ENCODE peak calls at places on chromosomes 11 and 22, in five cellular contexts. One of them, this sample, is unnamed.

GRCh38 chr11:62558669-62559068 is 12.1 kb upstream of the AHNAK start:
- DNase-seq in activated T-helper 1 cell treated with anti-CD3 and anti-CD28 coated beads, Interleukin-12 subunit alpha, Interleukin-12 subunit beta, Interleukin-2, Interleukin-4 antibody, amounts not matched to agents 30 ng/mL and 10 ng/mL and 1 ng/mL, durations not matched to agents 14 hours and 24 hours and 36 hours: no peak
- DNase-seq in EH: no peak
- DNase-seq in upper lobe of right lung: no peak
- DNase-seq in cardiac fibroblast: no peak
- DNase-seq in this sample: no peak

GRCh38 chr11:73493838-73494598 is 103.9 kb downstream of the FAM168A start:
- DNase-seq in activated T-helper 1 cell treated with anti-CD3 and anti-CD28 coated beads, Interleukin-12 subunit alpha, Interleukin-12 subunit beta, Interleukin-2, Interleukin-4 antibody, amounts not matched to agents 30 ng/mL and 10 ng/mL and 1 ng/mL, durations not matched to agents 14 hours and 24 hours and 36 hours: no peak
- DNase-seq in EH: peak
- DNase-seq in upper lobe of right lung: no peak
- DNase-seq in cardiac fibroblast: peak
- DNase-seq in this sample: peak

GRCh38 chr11:8222820-8223512 is 40.7 kb downstream of the LMO1 start:
- DNase-seq in activated T-helper 1 cell treated with anti-CD3 and anti-CD28 coated beads, Interleukin-12 subunit alpha, Interleukin-12 subunit beta, Interleukin-2, Interleukin-4 antibody, amounts not matched to agents 30 ng/mL and 10 ng/mL and 1 ng/mL, durations not matched to agents 14 hours and 24 hours and 36 hours: no peak
- DNase-seq in EH: no peak
- DNase-seq in upper lobe of right lung: peak
- DNase-seq in cardiac fibroblast: no peak
- DNase-seq in this sample: no peak

GRCh38 chr11:19073454-19074415 is 13.2 kb upstream of the MRGPRX2 start:
- DNase-seq in activated T-helper 1 cell treated with anti-CD3 and anti-CD28 coated beads, Interleukin-12 subunit alpha, Interleukin-12 subunit beta, Interleukin-2, Interleukin-4 antibody, amounts not matched to agents 30 ng/mL and 10 ng/mL and 1 ng/mL, durations not matched to agents 14 hours and 24 hours and 36 hours: no peak
- DNase-seq in EH: no peak
- DNase-seq in upper lobe of right lung: no peak
- DNase-seq in cardiac fibroblast: no peak
- DNase-seq in this sample: no peak

GRCh38 chr22:30204742-30205111 is 41.8 kb downstream of the LIF start:
- DNase-seq in activated T-helper 1 cell treated with anti-CD3 and anti-CD28 coated beads, Interleukin-12 subunit alpha, Interleukin-12 subunit beta, Interleukin-2, Interleukin-4 antibody, amounts not matched to agents 30 ng/mL and 10 ng/mL and 1 ng/mL, durations not matched to agents 14 hours and 24 hours and 36 hours: no peak
- DNase-seq in EH: peak
- DNase-seq in upper lobe of right lung: no peak
- DNase-seq in cardiac fibroblast: peak
- DNase-seq in this sample: peak

GRCh38 chr11:114348200-114349191 is 51.8 kb downstream of the C11orf71 start:
- DNase-seq in activated T-helper 1 cell treated with anti-CD3 and anti-CD28 coated beads, Interleukin-12 subunit alpha, Interleukin-12 subunit beta, Interleukin-2, Interleukin-4 antibody, amounts not matched to agents 30 ng/mL and 10 ng/mL and 1 ng/mL, durations not matched to agents 14 hours and 24 hours and 36 hours: no peak
- DNase-seq in EH: peak
- DNase-seq in upper lobe of right lung: no peak
- DNase-seq in cardiac fibroblast: peak
- DNase-seq in this sample: peak

GRCh38 chr11:103532133-103532788 is 423.0 kb downstream of the DYNC2H1 start:
- DNase-seq in activated T-helper 1 cell treated with anti-CD3 and anti-CD28 coated beads, Interleukin-12 subunit alpha, Interleukin-12 subunit beta, Interleukin-2, Interleukin-4 antibody, amounts not matched to agents 30 ng/mL and 10 ng/mL and 1 ng/mL, durations not matched to agents 14 hours and 24 hours and 36 hours: no peak
- DNase-seq in EH: peak
- DNase-seq in upper lobe of right lung: no peak
- DNase-seq in cardiac fibroblast: peak
- DNase-seq in this sample: peak

GRCh38 chr11:68282141-68282860 is 10.5 kb upstream of the C11orf24 start:
- DNase-seq in activated T-helper 1 cell treated with anti-CD3 and anti-CD28 coated beads, Interleukin-12 subunit alpha, Interleukin-12 subunit beta, Interleukin-2, Interleukin-4 antibody, amounts not matched to agents 30 ng/mL and 10 ng/mL and 1 ng/mL, durations not matched to agents 14 hours and 24 hours and 36 hours: peak
- DNase-seq in EH: no peak
- DNase-seq in upper lobe of right lung: no peak
- DNase-seq in cardiac fibroblast: no peak
- DNase-seq in this sample: no peak

GRCh38 chr11:118418770-118419169 is 17.4 kb downstream of the ATP5MG start:
- DNase-seq in activated T-helper 1 cell treated with anti-CD3 and anti-CD28 coated beads, Interleukin-12 subunit alpha, Interleukin-12 subunit beta, Interleukin-2, Interleukin-4 antibody, amounts not matched to agents 30 ng/mL and 10 ng/mL and 1 ng/mL, durations not matched to agents 14 hours and 24 hours and 36 hours: no peak
- DNase-seq in EH: no peak
- DNase-seq in upper lobe of right lung: no peak
- DNase-seq in cardiac fibroblast: no peak
- DNase-seq in this sample: no peak

GRCh38 chr11:98964146-98964545 is 56.6 kb upstream of the CNTN5 start:
- DNase-seq in activated T-helper 1 cell treated with anti-CD3 and anti-CD28 coated beads, Interleukin-12 subunit alpha, Interleukin-12 subunit beta, Interleukin-2, Interleukin-4 antibody, amounts not matched to agents 30 ng/mL and 10 ng/mL and 1 ng/mL, durations not matched to agents 14 hours and 24 hours and 36 hours: no peak
- DNase-seq in EH: no peak
- DNase-seq in upper lobe of right lung: no peak
- DNase-seq in cardiac fibroblast: no peak
- DNase-seq in this sample: no peak

GRCh38 chr11:102932678-102933077 is 22.9 kb downstream of the MMP13 start:
- DNase-seq in activated T-helper 1 cell treated with anti-CD3 and anti-CD28 coated beads, Interleukin-12 subunit alpha, Interleukin-12 subunit beta, Interleukin-2, Interleukin-4 antibody, amounts not matched to agents 30 ng/mL and 10 ng/mL and 1 ng/mL, durations not matched to agents 14 hours and 24 hours and 36 hours: no peak
- DNase-seq in EH: no peak
- DNase-seq in upper lobe of right lung: no peak
- DNase-seq in cardiac fibroblast: no peak
- DNase-seq in this sample: no peak

GRCh38 chr11:122100222-122101080 is 15.6 kb downstream of the BLID start:
- DNase-seq in activated T-helper 1 cell treated with anti-CD3 and anti-CD28 coated beads, Interleukin-12 subunit alpha, Interleukin-12 subunit beta, Interleukin-2, Interleukin-4 antibody, amounts not matched to agents 30 ng/mL and 10 ng/mL and 1 ng/mL, durations not matched to agents 14 hours and 24 hours and 36 hours: no peak
- DNase-seq in EH: peak
- DNase-seq in upper lobe of right lung: peak
- DNase-seq in cardiac fibroblast: peak
- DNase-seq in this sample: peak

GRCh38 chr11:68002575-68002942 is 1.3 kb downstream of the UNC93B1 start:
- DNase-seq in activated T-helper 1 cell treated with anti-CD3 and anti-CD28 coated beads, Interleukin-12 subunit alpha, Interleukin-12 subunit beta, Interleukin-2, Interleukin-4 antibody, amounts not matched to agents 30 ng/mL and 10 ng/mL and 1 ng/mL, durations not matched to agents 14 hours and 24 hours and 36 hours: no peak
- DNase-seq in EH: peak
- DNase-seq in upper lobe of right lung: no peak
- DNase-seq in cardiac fibroblast: no peak
- DNase-seq in this sample: no peak

GRCh38 chr11:655036-655726 is 18.1 kb downstream of the DRD4 start:
- DNase-seq in activated T-helper 1 cell treated with anti-CD3 and anti-CD28 coated beads, Interleukin-12 subunit alpha, Interleukin-12 subunit beta, Interleukin-2, Interleukin-4 antibody, amounts not matched to agents 30 ng/mL and 10 ng/mL and 1 ng/mL, durations not matched to agents 14 hours and 24 hours and 36 hours: no peak
- DNase-seq in EH: no peak
- DNase-seq in upper lobe of right lung: no peak
- DNase-seq in cardiac fibroblast: no peak
- DNase-seq in this sample: no peak

GRCh38 chr11:79264284-79264683 is 176.5 kb downstream of the TENM4 start:
- DNase-seq in activated T-helper 1 cell treated with anti-CD3 and anti-CD28 coated beads, Interleukin-12 subunit alpha, Interleukin-12 subunit beta, Interleukin-2, Interleukin-4 antibody, amounts not matched to agents 30 ng/mL and 10 ng/mL and 1 ng/mL, durations not matched to agents 14 hours and 24 hours and 36 hours: no peak
- DNase-seq in EH: no peak
- DNase-seq in upper lobe of right lung: no peak
- DNase-seq in cardiac fibroblast: no peak
- DNase-seq in this sample: no peak

GRCh38 chr11:100467821-100468508 is 219.1 kb upstream of the ARHGAP42 start:
- DNase-seq in activated T-helper 1 cell treated with anti-CD3 and anti-CD28 coated beads, Interleukin-12 subunit alpha, Interleukin-12 subunit beta, Interleukin-2, Interleukin-4 antibody, amounts not matched to agents 30 ng/mL and 10 ng/mL and 1 ng/mL, durations not matched to agents 14 hours and 24 hours and 36 hours: no peak
- DNase-seq in EH: no peak
- DNase-seq in upper lobe of right lung: no peak
- DNase-seq in cardiac fibroblast: no peak
- DNase-seq in this sample: no peak

GRCh38 chr11:18526130-18526520 is 617 bp downstream of the TSG101 start:
- DNase-seq in activated T-helper 1 cell treated with anti-CD3 and anti-CD28 coated beads, Interleukin-12 subunit alpha, Interleukin-12 subunit beta, Interleukin-2, Interleukin-4 antibody, amounts not matched to agents 30 ng/mL and 10 ng/mL and 1 ng/mL, durations not matched to agents 14 hours and 24 hours and 36 hours: no peak
- DNase-seq in EH: no peak
- DNase-seq in upper lobe of right lung: no peak
- DNase-seq in cardiac fibroblast: no peak
- DNase-seq in this sample: peak

GRCh38 chr11:110374921-110375320 is 54.8 kb upstream of the FDX1 start:
- DNase-seq in activated T-helper 1 cell treated with anti-CD3 and anti-CD28 coated beads, Interleukin-12 subunit alpha, Interleukin-12 subunit beta, Interleukin-2, Interleukin-4 antibody, amounts not matched to agents 30 ng/mL and 10 ng/mL and 1 ng/mL, durations not matched to agents 14 hours and 24 hours and 36 hours: no peak
- DNase-seq in EH: no peak
- DNase-seq in upper lobe of right lung: no peak
- DNase-seq in cardiac fibroblast: no peak
- DNase-seq in this sample: no peak

GRCh38 chr11:85795712-85796487 is 15.0 kb downstream of the SYTL2 start:
- DNase-seq in activated T-helper 1 cell treated with anti-CD3 and anti-CD28 coated beads, Interleukin-12 subunit alpha, Interleukin-12 subunit beta, Interleukin-2, Interleukin-4 antibody, amounts not matched to agents 30 ng/mL and 10 ng/mL and 1 ng/mL, durations not matched to agents 14 hours and 24 hours and 36 hours: no peak
- DNase-seq in EH: no peak
- DNase-seq in upper lobe of right lung: no peak
- DNase-seq in cardiac fibroblast: no peak
- DNase-seq in this sample: no peak

GRCh38 chr11:123536690-123537437 is 106.8 kb downstream of the GRAMD1B start:
- DNase-seq in activated T-helper 1 cell treated with anti-CD3 and anti-CD28 coated beads, Interleukin-12 subunit alpha, Interleukin-12 subunit beta, Interleukin-2, Interleukin-4 antibody, amounts not matched to agents 30 ng/mL and 10 ng/mL and 1 ng/mL, durations not matched to agents 14 hours and 24 hours and 36 hours: no peak
- DNase-seq in EH: peak
- DNase-seq in upper lobe of right lung: no peak
- DNase-seq in cardiac fibroblast: peak
- DNase-seq in this sample: no peak

GRCh38 chr22:17401728-17402127 is 32.5 kb downstream of the CECR2 start:
- DNase-seq in activated T-helper 1 cell treated with anti-CD3 and anti-CD28 coated beads, Interleukin-12 subunit alpha, Interleukin-12 subunit beta, Interleukin-2, Interleukin-4 antibody, amounts not matched to agents 30 ng/mL and 10 ng/mL and 1 ng/mL, durations not matched to agents 14 hours and 24 hours and 36 hours: no peak
- DNase-seq in EH: no peak
- DNase-seq in upper lobe of right lung: no peak
- DNase-seq in cardiac fibroblast: no peak
- DNase-seq in this sample: no peak

GRCh38 chr11:29324328-29324727 is 692.5 kb downstream of the KCNA4 start:
- DNase-seq in activated T-helper 1 cell treated with anti-CD3 and anti-CD28 coated beads, Interleukin-12 subunit alpha, Interleukin-12 subunit beta, Interleukin-2, Interleukin-4 antibody, amounts not matched to agents 30 ng/mL and 10 ng/mL and 1 ng/mL, durations not matched to agents 14 hours and 24 hours and 36 hours: no peak
- DNase-seq in EH: peak
- DNase-seq in upper lobe of right lung: no peak
- DNase-seq in cardiac fibroblast: peak
- DNase-seq in this sample: no peak

GRCh38 chr11:123419720-123420466 is 10.2 kb upstream of the GRAMD1B start:
- DNase-seq in activated T-helper 1 cell treated with anti-CD3 and anti-CD28 coated beads, Interleukin-12 subunit alpha, Interleukin-12 subunit beta, Interleukin-2, Interleukin-4 antibody, amounts not matched to agents 30 ng/mL and 10 ng/mL and 1 ng/mL, durations not matched to agents 14 hours and 24 hours and 36 hours: no peak
- DNase-seq in EH: no peak
- DNase-seq in upper lobe of right lung: no peak
- DNase-seq in cardiac fibroblast: no peak
- DNase-seq in this sample: no peak

GRCh38 chr11:86610559-86611341 is 61.7 kb downstream of the ME3 start:
- DNase-seq in activated T-helper 1 cell treated with anti-CD3 and anti-CD28 coated beads, Interleukin-12 subunit alpha, Interleukin-12 subunit beta, Interleukin-2, Interleukin-4 antibody, amounts not matched to agents 30 ng/mL and 10 ng/mL and 1 ng/mL, durations not matched to agents 14 hours and 24 hours and 36 hours: no peak
- DNase-seq in EH: no peak
- DNase-seq in upper lobe of right lung: no peak
- DNase-seq in cardiac fibroblast: peak
- DNase-seq in this sample: no peak

GRCh38 chr11:10375280-10376048 is 70.6 kb downstream of the ADM start:
- DNase-seq in activated T-helper 1 cell treated with anti-CD3 and anti-CD28 coated beads, Interleukin-12 subunit alpha, Interleukin-12 subunit beta, Interleukin-2, Interleukin-4 antibody, amounts not matched to agents 30 ng/mL and 10 ng/mL and 1 ng/mL, durations not matched to agents 14 hours and 24 hours and 36 hours: no peak
- DNase-seq in EH: peak
- DNase-seq in upper lobe of right lung: no peak
- DNase-seq in cardiac fibroblast: peak
- DNase-seq in this sample: peak

GRCh38 chr11:45092901-45093760 is 53.3 kb upstream of the PRDM11 start:
- DNase-seq in activated T-helper 1 cell treated with anti-CD3 and anti-CD28 coated beads, Interleukin-12 subunit alpha, Interleukin-12 subunit beta, Interleukin-2, Interleukin-4 antibody, amounts not matched to agents 30 ng/mL and 10 ng/mL and 1 ng/mL, durations not matched to agents 14 hours and 24 hours and 36 hours: no peak
- DNase-seq in EH: peak
- DNase-seq in upper lobe of right lung: no peak
- DNase-seq in cardiac fibroblast: peak
- DNase-seq in this sample: peak

GRCh38 chr11:34417203-34417602 is 21.5 kb upstream of the CAT start:
- DNase-seq in activated T-helper 1 cell treated with anti-CD3 and anti-CD28 coated beads, Interleukin-12 subunit alpha, Interleukin-12 subunit beta, Interleukin-2, Interleukin-4 antibody, amounts not matched to agents 30 ng/mL and 10 ng/mL and 1 ng/mL, durations not matched to agents 14 hours and 24 hours and 36 hours: no peak
- DNase-seq in EH: no peak
- DNase-seq in upper lobe of right lung: no peak
- DNase-seq in cardiac fibroblast: no peak
- DNase-seq in this sample: no peak

GRCh38 chr22:41302016-41302767 is 867 bp downstream of the ZC3H7B start:
- DNase-seq in activated T-helper 1 cell treated with anti-CD3 and anti-CD28 coated beads, Interleukin-12 subunit alpha, Interleukin-12 subunit beta, Interleukin-2, Interleukin-4 antibody, amounts not matched to agents 30 ng/mL and 10 ng/mL and 1 ng/mL, durations not matched to agents 14 hours and 24 hours and 36 hours: no peak
- DNase-seq in EH: peak
- DNase-seq in upper lobe of right lung: peak
- DNase-seq in cardiac fibroblast: no peak
- DNase-seq in this sample: no peak

GRCh38 chr11:76772100-76772782 is 10.9 kb upstream of the TSKU start:
- DNase-seq in activated T-helper 1 cell treated with anti-CD3 and anti-CD28 coated beads, Interleukin-12 subunit alpha, Interleukin-12 subunit beta, Interleukin-2, Interleukin-4 antibody, amounts not matched to agents 30 ng/mL and 10 ng/mL and 1 ng/mL, durations not matched to agents 14 hours and 24 hours and 36 hours: no peak
- DNase-seq in EH: no peak
- DNase-seq in upper lobe of right lung: no peak
- DNase-seq in cardiac fibroblast: no peak
- DNase-seq in this sample: no peak

GRCh38 chr22:31286360-31287255 is 5.7 kb downstream of the PIK3IP1 start:
- DNase-seq in activated T-helper 1 cell treated with anti-CD3 and anti-CD28 coated beads, Interleukin-12 subunit alpha, Interleukin-12 subunit beta, Interleukin-2, Interleukin-4 antibody, amounts not matched to agents 30 ng/mL and 10 ng/mL and 1 ng/mL, durations not matched to agents 14 hours and 24 hours and 36 hours: peak
- DNase-seq in EH: no peak
- DNase-seq in upper lobe of right lung: no peak
- DNase-seq in cardiac fibroblast: no peak
- DNase-seq in this sample: no peak

GRCh38 chr11:10743354-10744035 is 7.6 kb upstream of the CTR9 start:
- DNase-seq in activated T-helper 1 cell treated with anti-CD3 and anti-CD28 coated beads, Interleukin-12 subunit alpha, Interleukin-12 subunit beta, Interleukin-2, Interleukin-4 antibody, amounts not matched to agents 30 ng/mL and 10 ng/mL and 1 ng/mL, durations not matched to agents 14 hours and 24 hours and 36 hours: peak
- DNase-seq in EH: no peak
- DNase-seq in upper lobe of right lung: no peak
- DNase-seq in cardiac fibroblast: no peak
- DNase-seq in this sample: no peak

GRCh38 chr11:76443254-76443935 is 1.4 kb upstream of the EMSY start:
- DNase-seq in activated T-helper 1 cell treated with anti-CD3 and anti-CD28 coated beads, Interleukin-12 subunit alpha, Interleukin-12 subunit beta, Interleukin-2, Interleukin-4 antibody, amounts not matched to agents 30 ng/mL and 10 ng/mL and 1 ng/mL, durations not matched to agents 14 hours and 24 hours and 36 hours: no peak
- DNase-seq in EH: peak
- DNase-seq in upper lobe of right lung: no peak
- DNase-seq in cardiac fibroblast: peak
- DNase-seq in this sample: peak

GRCh38 chr11:57597971-57598830 is 716 bp downstream of the SERPING1 start:
- DNase-seq in activated T-helper 1 cell treated with anti-CD3 and anti-CD28 coated beads, Interleukin-12 subunit alpha, Interleukin-12 subunit beta, Interleukin-2, Interleukin-4 antibody, amounts not matched to agents 30 ng/mL and 10 ng/mL and 1 ng/mL, durations not matched to agents 14 hours and 24 hours and 36 hours: no peak
- DNase-seq in EH: peak
- DNase-seq in upper lobe of right lung: peak
- DNase-seq in cardiac fibroblast: peak
- DNase-seq in this sample: peak

GRCh38 chr11:45289369-45289768 is 3.2 kb upstream of the SYT13 start:
- DNase-seq in activated T-helper 1 cell treated with anti-CD3 and anti-CD28 coated beads, Interleukin-12 subunit alpha, Interleukin-12 subunit beta, Interleukin-2, Interleukin-4 antibody, amounts not matched to agents 30 ng/mL and 10 ng/mL and 1 ng/mL, durations not matched to agents 14 hours and 24 hours and 36 hours: no peak
- DNase-seq in EH: peak
- DNase-seq in upper lobe of right lung: no peak
- DNase-seq in cardiac fibroblast: peak
- DNase-seq in this sample: peak

GRCh38 chr11:59172345-59173079 is 580 bp downstream of the DTX4 start:
- DNase-seq in activated T-helper 1 cell treated with anti-CD3 and anti-CD28 coated beads, Interleukin-12 subunit alpha, Interleukin-12 subunit beta, Interleukin-2, Interleukin-4 antibody, amounts not matched to agents 30 ng/mL and 10 ng/mL and 1 ng/mL, durations not matched to agents 14 hours and 24 hours and 36 hours: peak
- DNase-seq in EH: no peak
- DNase-seq in upper lobe of right lung: peak
- DNase-seq in cardiac fibroblast: no peak
- DNase-seq in this sample: no peak

GRCh38 chr22:30968924-30969531 is at the start of gene TUG1:
- DNase-seq in activated T-helper 1 cell treated with anti-CD3 and anti-CD28 coated beads, Interleukin-12 subunit alpha, Interleukin-12 subunit beta, Interleukin-2, Interleukin-4 antibody, amounts not matched to agents 30 ng/mL and 10 ng/mL and 1 ng/mL, durations not matched to agents 14 hours and 24 hours and 36 hours: peak
- DNase-seq in EH: peak
- DNase-seq in upper lobe of right lung: peak
- DNase-seq in cardiac fibroblast: peak
- DNase-seq in this sample: peak

GRCh38 chr22:22547692-22548348 is 11.2 kb downstream of the PRAME start:
- DNase-seq in activated T-helper 1 cell treated with anti-CD3 and anti-CD28 coated beads, Interleukin-12 subunit alpha, Interleukin-12 subunit beta, Interleukin-2, Interleukin-4 antibody, amounts not matched to agents 30 ng/mL and 10 ng/mL and 1 ng/mL, durations not matched to agents 14 hours and 24 hours and 36 hours: no peak
- DNase-seq in EH: no peak
- DNase-seq in upper lobe of right lung: no peak
- DNase-seq in cardiac fibroblast: no peak
- DNase-seq in this sample: no peak

This sample was measured in astrocyte.